ENCODE peak calls at places on chromosomes 6 and 20, in four cellular contexts. G is endothelial cell, K is tibial artery, H is AG10803. C is an unnamed sample.

GRCh38 chr20:6162239-6162638 is 39.4 kb upstream of the FERMT1 start:
- DNase-seq in K (peak), G (no peak), H (peak), C (no peak)

GRCh38 chr6:166031275-166031674 is 136.4 kb downstream of the TBXT start:
- DNase-seq in K (no peak), H (no peak), G (no peak), C (no peak)

GRCh38 chr20:45822863-45823262 is 4.2 kb downstream of the TNNC2 start:
- DNase-seq in K (no peak), H (peak), G (no peak), C (no peak)

GRCh38 chr20:58719258-58719657 is 26.7 kb downstream of the NPEPL1 start:
- DNase-seq in H (no peak), G (peak), K (no peak), C (no peak)

GRCh38 chr20:11891827-11892521 is 25.7 kb upstream of the BTBD3 start:
- DNase-seq in H (peak), K (peak), G (peak), C (no peak)

GRCh38 chr6:6006428-6007310 is at the start of gene NRN1:
- DNase-seq in G (peak), H (peak), K (no peak), C (no peak)

GRCh38 chr6:75268121-75268987 is 16.2 kb downstream of the TMEM30A start:
- DNase-seq in H (no peak), G (no peak), K (no peak), C (no peak)

GRCh38 chr20:59933296-59933848 is at the start of gene SYCP2:
- DNase-seq in H (peak), K (no peak), G (no peak), C (peak)

GRCh38 chr6:92495246-92495645 is 924.1 kb downstream of the EPHA7 start:
- DNase-seq in K (no peak), G (no peak), H (peak), C (no peak)

GRCh38 chr20:17654649-17655285 is 27.3 kb downstream of the RRBP1 start:
- DNase-seq in H (no peak), G (peak), K (peak), C (no peak)

GRCh38 chr6:112979830-112980229 is 632.7 kb downstream of the RFPL4B start:
- DNase-seq in G (no peak), H (peak), K (no peak), C (no peak)

GRCh38 chr6:164690241-164690640 is 619.2 kb downstream of the C6orf118 start:
- DNase-seq in K (no peak), G (no peak), H (no peak), C (no peak)

GRCh38 chr20:8335796-8336195 is 203.7 kb downstream of the PLCB1 start:
- DNase-seq in G (no peak), H (no peak), K (no peak), C (no peak)

GRCh38 chr6:100691972-100692371 is 189.2 kb downstream of the ASCC3 start:
- DNase-seq in K (no peak), H (no peak), G (no peak), C (no peak)

GRCh38 chr6:67615796-67616195 is 1019.3 kb upstream of the ADGRB3 start:
- DNase-seq in H (peak), K (no peak), G (no peak), C (no peak)

GRCh38 chr6:92000112-92000511 is 1413.2 kb upstream of the MAP3K7 start:
- DNase-seq in G (no peak), K (no peak), H (no peak), C (no peak)

GRCh38 chr20:53869466-53870258 is 200.7 kb downstream of the BCAS1 start:
- DNase-seq in G (peak), K (peak), H (peak), C (peak)

GRCh38 chr20:53943522-53944291 is 126.7 kb downstream of the BCAS1 start:
- DNase-seq in H (peak), K (no peak), G (no peak), C (no peak)

GRCh38 chr6:139240161-139241010 is 51.4 kb downstream of the TXLNB start:
- DNase-seq in K (no peak), H (peak), G (no peak), C (no peak)

GRCh38 chr20:1569417-1569861 is 11.9 kb upstream of the SIRPD start:
- DNase-seq in K (no peak), H (peak), G (no peak), C (no peak)

GRCh38 chr6:24991748-24992467 is 56.1 kb upstream of the RIPOR2 start:
- DNase-seq in H (peak), K (no peak), G (peak), C (peak)

GRCh38 chr20:4763776-4764525 is 42.2 kb downstream of the PRND start:
- DNase-seq in H (no peak), K (peak), G (no peak), C (no peak)

GRCh38 chr6:142685852-142686718 is 258.9 kb downstream of the HIVEP2 start:
- DNase-seq in H (no peak), G (no peak), K (no peak), C (no peak)

GRCh38 chr20:17504326-17504897 is 26.8 kb downstream of the BFSP1 start:
- DNase-seq in H (no peak), K (no peak), G (no peak), C (peak)

GRCh38 chr6:30378290-30378937 is 33.5 kb downstream of the RPP21 start:
- DNase-seq in K (no peak), G (no peak), H (no peak), C (no peak)

GRCh38 chr6:35583893-35584688 is 71.4 kb upstream of the TULP1 start:
- DNase-seq in H (peak), G (peak), K (no peak), C (peak)

GRCh38 chr6:6766230-6766905 is 177.8 kb downstream of the LY86 start:
- DNase-seq in H (no peak), G (no peak), K (no peak), C (no peak)

DNA sequence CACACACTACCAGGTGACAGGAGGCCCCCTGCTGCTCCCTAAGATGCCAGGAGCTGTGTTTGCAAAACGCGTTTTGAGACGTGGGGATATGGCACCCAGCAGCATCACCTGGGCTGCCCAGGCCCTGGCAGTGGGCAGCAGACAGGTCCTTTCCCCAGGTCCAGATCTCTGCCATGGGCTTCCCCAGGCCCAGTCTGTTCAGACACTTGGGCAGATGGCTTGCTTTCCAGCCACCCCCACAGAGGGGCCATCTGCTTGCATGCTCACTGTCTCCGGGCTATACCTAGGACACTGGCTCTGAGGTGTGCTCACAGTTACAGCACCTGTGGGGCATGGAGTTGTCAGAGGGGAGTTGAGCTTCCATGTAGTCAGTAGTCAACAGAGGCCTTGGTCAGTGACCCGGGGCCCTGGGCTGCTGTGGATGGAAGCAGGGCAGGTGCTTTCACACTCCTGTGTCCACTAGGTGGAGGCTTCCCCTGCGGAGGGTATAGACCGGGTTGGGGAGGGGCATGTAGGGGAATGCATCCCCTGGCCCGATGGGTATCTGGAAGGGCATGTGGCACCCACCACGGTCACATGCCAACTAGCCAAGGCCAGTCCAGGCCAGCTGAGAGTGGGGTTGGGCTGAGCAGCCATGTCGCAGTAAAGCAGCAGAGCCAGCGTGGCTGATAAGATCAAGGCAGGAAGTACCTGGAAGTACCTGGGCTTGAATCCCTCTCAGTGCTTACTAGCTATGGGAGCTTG is 185.4 kb upstream of the SLC24A3 start:
- DNase-seq in G (no peak), H (no peak), K (no peak), C (no peak)
- TF ChIP-seq CTCF in G (no peak), H (no peak), K (no peak), C (no peak)

GRCh38 chr6:155395339-155395738 is 60.3 kb downstream of the NOX3 start:
- DNase-seq in K (no peak), G (no peak), H (no peak), C (no peak)

GRCh38 chr6:155396605-155397004 is 59.0 kb downstream of the NOX3 start:
- DNase-seq in H (no peak), G (no peak), K (no peak), C (no peak)

GRCh38 chr6:155398221-155398620 is 57.4 kb downstream of the NOX3 start:
- DNase-seq in H (peak), K (no peak), G (no peak), C (no peak)

GRCh38 chr6:155398701-155399061 is 57.0 kb downstream of the NOX3 start:
- DNase-seq in K (no peak), G (no peak), H (no peak), C (no peak)

DNA sequence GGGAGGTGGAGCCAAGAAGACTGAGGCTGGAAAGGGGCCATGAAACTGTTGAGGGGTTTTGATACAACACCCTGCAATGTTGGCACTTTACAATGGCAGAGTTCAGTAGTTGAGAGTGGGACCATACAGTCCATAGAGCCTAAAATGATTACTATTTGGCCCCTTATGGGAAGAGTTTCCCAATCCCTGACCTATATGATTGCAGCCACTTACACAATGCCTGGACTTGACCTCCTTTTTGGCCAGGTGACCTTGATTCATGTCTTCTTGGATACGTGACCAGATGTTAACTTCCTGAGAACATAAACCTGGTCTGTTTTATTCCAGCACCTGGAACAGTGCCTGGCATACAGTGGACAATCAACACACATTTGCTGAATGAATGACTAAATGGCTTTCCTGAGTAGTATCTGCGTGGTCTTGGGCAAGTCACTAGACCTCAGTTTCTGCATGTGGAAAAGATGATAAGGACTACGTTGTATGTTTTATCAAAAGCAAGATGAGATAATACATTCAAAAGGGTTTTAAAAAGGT is 58.4 kb downstream of the NOX3 start:
- DNase-seq in G (no peak), H (no peak), K (no peak), C (no peak)
- TF ChIP-seq CTCF in G (no peak), H (no peak), K (no peak), C (no peak)

GRCh38 chr6:37538107-37538506 is 38.4 kb upstream of the CCDC167 start:
- DNase-seq in G (peak), K (no peak), H (no peak), C (no peak)
- TF ChIP-seq CTCF in G (no peak), K (no peak), H (peak), C (no peak)

GRCh38 chr6:122289721-122290501 is 109.5 kb upstream of the HSF2 start:
- DNase-seq in G (peak), H (peak), K (no peak), C (no peak)
- TF ChIP-seq CTCF in G (no peak), H (peak), K (no peak), C (no peak)

GRCh38 chr20:35954907-35955251 is 577 bp upstream of the SCAND1 start:
- DNase-seq in K (no peak), G (no peak), H (peak), C (no peak)

GRCh38 chr20:35953411-35954199 is 697 bp downstream of the SCAND1 start:
- DNase-seq in G (peak), K (peak), H (peak), C (peak)

GRCh38 chr20:35952480-35953410 is 1.6 kb downstream of the SCAND1 start:
- DNase-seq in H (peak), K (no peak), G (no peak), C (no peak)

GRCh38 chr20:35956616-35957015 is 2.3 kb upstream of the SCAND1 start:
- DNase-seq in K (no peak), H (no peak), G (no peak), C (no peak)

DNA sequence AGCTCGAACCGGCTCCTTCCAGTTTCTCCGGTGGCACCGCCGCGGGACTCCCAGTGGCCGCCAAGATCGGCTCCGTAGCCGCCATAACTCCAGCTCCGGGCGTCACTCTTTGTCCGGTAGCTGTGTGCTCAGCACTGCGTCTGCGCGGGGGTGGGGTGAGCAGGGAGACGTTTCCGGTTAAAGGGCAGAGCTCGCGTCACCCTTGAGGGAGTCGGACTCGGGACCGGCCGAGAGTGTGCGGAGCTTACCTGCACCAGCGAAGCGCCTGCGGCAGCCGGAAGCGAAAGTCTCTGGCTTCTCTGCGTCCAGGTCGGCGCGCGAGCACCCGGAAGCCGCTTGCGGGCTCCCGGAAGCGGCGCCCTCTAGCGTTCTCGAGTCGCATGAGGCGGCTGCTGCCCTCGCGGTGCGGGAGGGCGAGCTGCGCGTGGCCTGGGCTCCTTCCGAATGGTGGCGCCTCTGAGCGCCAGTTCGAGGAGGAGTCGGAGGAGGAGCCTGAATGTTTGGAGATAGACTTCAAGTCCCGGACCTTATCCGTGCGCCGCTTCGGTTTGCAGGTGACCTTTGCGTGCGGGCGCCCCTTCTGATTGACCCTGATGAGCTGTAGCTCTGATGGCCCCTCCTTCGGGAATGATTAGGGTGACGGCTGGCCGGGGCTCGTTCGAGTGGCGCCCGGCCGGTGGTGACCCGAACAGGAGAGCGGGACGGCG is at the start of gene SCAND1:
- DNase-seq in G (peak), K (peak), H (peak), C (peak)
- TF ChIP-seq CTCF in G (peak), K (peak), H (peak), C (peak)

GRCh38 chr6:122838060-122838780 is 49.2 kb downstream of the SMPDL3A start:
- DNase-seq in K (no peak), H (peak), G (no peak), C (no peak)
- TF ChIP-seq CTCF in K (no peak), H (peak), G (peak), C (no peak)

GRCh38 chr6:158347335-158347734 is 35.1 kb downstream of the TULP4 start:
- DNase-seq in K (no peak), G (no peak), H (no peak), C (no peak)
- TF ChIP-seq CTCF in K (no peak), G (no peak), H (no peak), C (no peak)

GRCh38 chr6:26045939-26046368 is 41.3 kb upstream of the HFE start:
- DNase-seq in G (no peak), H (no peak), K (no peak), C (no peak)

GRCh38 chr6:26043389-26044139 is 43.7 kb upstream of the HFE start:
- DNase-seq in G (peak), H (peak), K (peak), C (peak)

GRCh38 chr6:26048590-26048989 is 38.6 kb upstream of the HFE start:
- DNase-seq in K (no peak), G (no peak), H (peak), C (no peak)

GRCh38 chr6:26044140-26045045 is 42.8 kb upstream of the HFE start:
- DNase-seq in H (peak), G (no peak), K (no peak), C (peak)

DNA sequence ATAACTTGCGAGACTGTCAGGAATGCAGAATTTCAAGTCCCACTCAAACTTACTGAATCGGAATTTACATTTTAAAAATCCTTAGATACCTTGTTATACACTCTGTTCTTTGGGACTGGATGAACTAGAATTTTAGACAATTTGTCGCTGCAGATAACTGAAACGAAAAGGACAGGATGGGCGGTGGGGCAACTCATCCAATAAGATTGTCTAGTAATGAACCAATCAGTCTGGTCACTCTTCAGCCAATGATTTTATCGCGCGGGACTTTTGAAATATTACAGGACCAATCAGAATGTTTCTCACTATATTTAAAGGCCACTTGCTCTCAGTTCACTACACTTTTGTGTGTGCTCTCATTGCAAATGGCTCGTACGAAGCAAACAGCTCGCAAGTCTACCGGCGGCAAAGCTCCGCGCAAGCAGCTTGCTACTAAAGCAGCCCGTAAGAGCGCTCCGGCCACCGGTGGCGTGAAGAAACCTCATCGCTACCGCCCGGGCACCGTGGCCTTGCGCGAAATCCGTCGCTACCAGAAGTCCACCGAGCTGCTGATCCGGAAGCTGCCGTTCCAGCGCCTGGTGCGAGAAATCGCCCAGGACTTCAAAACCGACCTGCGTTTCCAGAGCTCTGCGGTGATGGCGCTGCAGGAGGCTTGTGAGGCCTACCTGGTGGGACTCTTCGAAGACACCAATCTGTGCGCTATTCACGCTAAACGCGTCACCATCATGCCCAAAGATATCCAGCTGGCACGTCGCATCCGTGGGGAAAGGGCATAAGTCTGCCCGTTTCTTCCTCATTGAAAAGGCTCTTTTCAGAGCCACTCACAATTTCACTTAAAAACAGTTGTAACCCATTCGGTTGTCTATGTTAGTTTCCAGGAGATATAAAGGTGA is 41.9 kb upstream of the HFE start:
- DNase-seq in G (peak), K (peak), H (peak), C (peak)
- TF ChIP-seq CTCF in G (no peak), K (no peak), H (peak), C (no peak)

GRCh38 chr6:41932378-41932777 is 9.2 kb downstream of the CCND3 start:
- DNase-seq in K (no peak), H (no peak), G (no peak), C (no peak)
- TF ChIP-seq CTCF in K (no peak), H (no peak), G (no peak), C (no peak)